ENCODE peak calls at places on chromosomes 12 and 14, in eight cellular contexts. One of them, this sample, is unnamed.

GRCh38 chr14:51868405-51868804 is 8.0 kb downstream of the GNG2 start:
- DNase-seq in GM13976: no peak
- DNase-seq in NCI-H1417: no peak
- DNase-seq in adrenal gland: no peak
- DNase-seq in hippocampal formation: no peak
- DNase-seq in left cardiac atrium: no peak
- DNase-seq in activated T-cell treated with anti-CD3 and anti-CD28 coated beads for 1 hour: no peak
- DNase-seq in lower lobe of right lung: no peak
- DNase-seq in this sample: no peak

GRCh38 chr12:93094988-93095737 is 166.1 kb upstream of the EEA1 start:
- DNase-seq in adrenal gland: no peak
- DNase-seq in lower lobe of right lung: no peak
- DNase-seq in hippocampal formation: no peak
- DNase-seq in activated T-cell treated with anti-CD3 and anti-CD28 coated beads for 1 hour: no peak
- DNase-seq in NCI-H1417: no peak
- DNase-seq in left cardiac atrium: no peak
- DNase-seq in GM13976: peak
- DNase-seq in this sample: no peak

GRCh38 chr12:95437565-95437964 is 36.4 kb upstream of the METAP2 start:
- DNase-seq in adrenal gland: no peak
- DNase-seq in left cardiac atrium: no peak
- DNase-seq in GM13976: no peak
- DNase-seq in lower lobe of right lung: no peak
- DNase-seq in activated T-cell treated with anti-CD3 and anti-CD28 coated beads for 1 hour: no peak
- DNase-seq in NCI-H1417: no peak
- DNase-seq in hippocampal formation: no peak
- DNase-seq in this sample: no peak

GRCh38 chr14:95432152-95433093 is 84.0 kb downstream of the SYNE3 start:
- DNase-seq in activated T-cell treated with anti-CD3 and anti-CD28 coated beads for 1 hour: no peak
- DNase-seq in NCI-H1417: peak
- DNase-seq in left cardiac atrium: peak
- DNase-seq in hippocampal formation: peak
- DNase-seq in adrenal gland: peak
- DNase-seq in GM13976: no peak
- DNase-seq in lower lobe of right lung: no peak
- DNase-seq in this sample: peak

GRCh38 chr12:99259040-99259934 is 388.3 kb upstream of the GARIN6 start:
- DNase-seq in hippocampal formation: no peak
- DNase-seq in lower lobe of right lung: no peak
- DNase-seq in GM13976: no peak
- DNase-seq in NCI-H1417: no peak
- DNase-seq in activated T-cell treated with anti-CD3 and anti-CD28 coated beads for 1 hour: no peak
- DNase-seq in adrenal gland: no peak
- DNase-seq in left cardiac atrium: no peak
- DNase-seq in this sample: no peak

GRCh38 chr12:4270016-4270669 is 3.4 kb upstream of the CCND2 start:
- DNase-seq in hippocampal formation: no peak
- DNase-seq in adrenal gland: peak
- DNase-seq in GM13976: no peak
- DNase-seq in lower lobe of right lung: no peak
- DNase-seq in activated T-cell treated with anti-CD3 and anti-CD28 coated beads for 1 hour: peak
- DNase-seq in left cardiac atrium: no peak
- DNase-seq in NCI-H1417: no peak
- DNase-seq in this sample: no peak

GRCh38 chr12:33988888-33989287 is 33.4 kb upstream of the ALG10 start:
- DNase-seq in adrenal gland: no peak
- DNase-seq in activated T-cell treated with anti-CD3 and anti-CD28 coated beads for 1 hour: no peak
- DNase-seq in NCI-H1417: peak
- DNase-seq in GM13976: no peak
- DNase-seq in hippocampal formation: no peak
- DNase-seq in left cardiac atrium: no peak
- DNase-seq in lower lobe of right lung: no peak
- DNase-seq in this sample: no peak

GRCh38 chr14:55893695-55894094 is 224.5 kb upstream of the PELI2 start:
- DNase-seq in hippocampal formation: no peak
- DNase-seq in activated T-cell treated with anti-CD3 and anti-CD28 coated beads for 1 hour: no peak
- DNase-seq in left cardiac atrium: no peak
- DNase-seq in GM13976: no peak
- DNase-seq in NCI-H1417: no peak
- DNase-seq in adrenal gland: no peak
- DNase-seq in lower lobe of right lung: no peak
- DNase-seq in this sample: no peak

GRCh38 chr14:105495990-105496830 is 5.2 kb downstream of the TEDC1 start:
- DNase-seq in lower lobe of right lung: peak
- DNase-seq in adrenal gland: no peak
- DNase-seq in left cardiac atrium: peak
- DNase-seq in activated T-cell treated with anti-CD3 and anti-CD28 coated beads for 1 hour: no peak
- DNase-seq in NCI-H1417: no peak
- DNase-seq in hippocampal formation: no peak
- DNase-seq in GM13976: no peak
- DNase-seq in this sample: no peak

GRCh38 chr12:100576311-100577036 is 3.0 kb downstream of the GAS2L3 start:
- DNase-seq in left cardiac atrium: no peak
- DNase-seq in NCI-H1417: no peak
- DNase-seq in activated T-cell treated with anti-CD3 and anti-CD28 coated beads for 1 hour: no peak
- DNase-seq in hippocampal formation: no peak
- DNase-seq in GM13976: no peak
- DNase-seq in adrenal gland: no peak
- DNase-seq in lower lobe of right lung: no peak
- DNase-seq in this sample: no peak

GRCh38 chr12:459430-460258 is at the start of gene B4GALNT3:
- DNase-seq in adrenal gland: peak
- DNase-seq in activated T-cell treated with anti-CD3 and anti-CD28 coated beads for 1 hour: peak
- DNase-seq in hippocampal formation: peak
- DNase-seq in NCI-H1417: peak
- DNase-seq in GM13976: peak
- DNase-seq in lower lobe of right lung: peak
- DNase-seq in left cardiac atrium: peak
- DNase-seq in this sample: peak

GRCh38 chr12:111430418-111431353 is 25.0 kb downstream of the SH2B3 start:
- DNase-seq in NCI-H1417: no peak
- DNase-seq in activated T-cell treated with anti-CD3 and anti-CD28 coated beads for 1 hour: peak
- DNase-seq in hippocampal formation: no peak
- DNase-seq in GM13976: peak
- DNase-seq in left cardiac atrium: no peak
- DNase-seq in lower lobe of right lung: no peak
- DNase-seq in adrenal gland: no peak
- DNase-seq in this sample: no peak

GRCh38 chr12:94813314-94813713 is 163.0 kb upstream of the TMCC3 start:
- DNase-seq in lower lobe of right lung: no peak
- DNase-seq in adrenal gland: no peak
- DNase-seq in NCI-H1417: peak
- DNase-seq in hippocampal formation: no peak
- DNase-seq in GM13976: no peak
- DNase-seq in left cardiac atrium: no peak
- DNase-seq in activated T-cell treated with anti-CD3 and anti-CD28 coated beads for 1 hour: no peak
- DNase-seq in this sample: no peak

GRCh38 chr14:89417111-89417468 is at the start of gene FOXN3:
- DNase-seq in hippocampal formation: peak
- DNase-seq in NCI-H1417: peak
- DNase-seq in left cardiac atrium: peak
- DNase-seq in adrenal gland: peak
- DNase-seq in lower lobe of right lung: peak
- DNase-seq in GM13976: peak
- DNase-seq in activated T-cell treated with anti-CD3 and anti-CD28 coated beads for 1 hour: peak
- DNase-seq in this sample: peak

GRCh38 chr12:91582799-91583198 is 400.2 kb upstream of the DCN start:
- DNase-seq in hippocampal formation: no peak
- DNase-seq in NCI-H1417: no peak
- DNase-seq in GM13976: no peak
- DNase-seq in activated T-cell treated with anti-CD3 and anti-CD28 coated beads for 1 hour: no peak
- DNase-seq in lower lobe of right lung: no peak
- DNase-seq in left cardiac atrium: no peak
- DNase-seq in adrenal gland: no peak
- DNase-seq in this sample: no peak

GRCh38 chr14:34692348-34692747 is 22.0 kb downstream of the CFL2 start:
- DNase-seq in left cardiac atrium: no peak
- DNase-seq in adrenal gland: no peak
- DNase-seq in activated T-cell treated with anti-CD3 and anti-CD28 coated beads for 1 hour: no peak
- DNase-seq in hippocampal formation: no peak
- DNase-seq in NCI-H1417: no peak
- DNase-seq in lower lobe of right lung: no peak
- DNase-seq in GM13976: no peak
- DNase-seq in this sample: no peak

GRCh38 chr12:81128930-81129554 is 51.2 kb downstream of the ACSS3 start:
- DNase-seq in lower lobe of right lung: no peak
- DNase-seq in adrenal gland: peak
- DNase-seq in hippocampal formation: no peak
- DNase-seq in left cardiac atrium: peak
- DNase-seq in activated T-cell treated with anti-CD3 and anti-CD28 coated beads for 1 hour: no peak
- DNase-seq in NCI-H1417: peak
- DNase-seq in GM13976: peak
- DNase-seq in this sample: peak

GRCh38 chr14:64855732-64856527 is 23.8 kb downstream of the SPTB start:
- DNase-seq in lower lobe of right lung: no peak
- DNase-seq in hippocampal formation: no peak
- DNase-seq in NCI-H1417: no peak
- DNase-seq in activated T-cell treated with anti-CD3 and anti-CD28 coated beads for 1 hour: no peak
- DNase-seq in left cardiac atrium: no peak
- DNase-seq in GM13976: no peak
- DNase-seq in adrenal gland: no peak
- DNase-seq in this sample: no peak

GRCh38 chr12:24071842-24072241 is 122.4 kb upstream of the SOX5 start:
- DNase-seq in hippocampal formation: no peak
- DNase-seq in lower lobe of right lung: no peak
- DNase-seq in adrenal gland: no peak
- DNase-seq in NCI-H1417: no peak
- DNase-seq in activated T-cell treated with anti-CD3 and anti-CD28 coated beads for 1 hour: no peak
- DNase-seq in GM13976: no peak
- DNase-seq in left cardiac atrium: no peak
- DNase-seq in this sample: no peak

This sample was measured in testis.